ENCODE peak calls at places on chromosomes 7 and 10, in four cellular contexts. One of them, this sample, is unnamed.

GRCh38 chr10:10149899-10150298 is 867.8 kb upstream of the CELF2 start:
- DNase-seq in fibroblast of pulmonary artery: no peak
- DNase-seq in AG04449: no peak
- DNase-seq in GM12878: no peak
- DNase-seq in this sample: no peak

GRCh38 chr7:29620531-29620930 is 56.9 kb downstream of the PRR15 start:
- DNase-seq in AG04449: no peak
- DNase-seq in fibroblast of pulmonary artery: no peak
- DNase-seq in GM12878: no peak
- DNase-seq in this sample: no peak

GRCh38 chr10:1036341-1036791 is 10.7 kb upstream of the IDI2 start:
- DNase-seq in GM12878: no peak
- DNase-seq in fibroblast of pulmonary artery: peak; percentile 47
- DNase-seq in AG04449: no peak
- DNase-seq in this sample: peak; percentile 80

GRCh38 chr10:66747451-66747850 is 178.4 kb upstream of the LRRTM3 start:
- DNase-seq in fibroblast of pulmonary artery: peak; percentile 78
- DNase-seq in GM12878: no peak
- DNase-seq in AG04449: peak; percentile 84
- DNase-seq in this sample: peak; percentile 50

GRCh38 chr7:158802535-158803199 is 26.6 kb downstream of the ESYT2 start:
- DNase-seq in GM12878: no peak
- DNase-seq in fibroblast of pulmonary artery: peak; percentile 46
- DNase-seq in AG04449: no peak
- DNase-seq in this sample: peak; percentile 67

GRCh38 chr7:113928113-113928512 is 9.3 kb upstream of the PPP1R3A start:
- DNase-seq in GM12878: no peak
- DNase-seq in AG04449: no peak
- DNase-seq in fibroblast of pulmonary artery: no peak
- DNase-seq in this sample: no peak

GRCh38 chr10:78712147-78712546 is 356.6 kb upstream of the ZMIZ1 start:
- DNase-seq in fibroblast of pulmonary artery: no peak
- DNase-seq in GM12878: no peak
- DNase-seq in AG04449: no peak
- DNase-seq in this sample: no peak

GRCh38 chr7:42244828-42245227 is 7.8 kb upstream of the GLI3 start:
- DNase-seq in AG04449: no peak
- DNase-seq in GM12878: no peak
- DNase-seq in fibroblast of pulmonary artery: peak; percentile 90
- DNase-seq in this sample: no peak

GRCh38 chr10:46523881-46524470 is 32.5 kb downstream of the GPRIN2 start:
- DNase-seq in AG04449: peak; percentile 66
- DNase-seq in GM12878: no peak
- DNase-seq in fibroblast of pulmonary artery: peak; percentile 92
- DNase-seq in this sample: no peak

GRCh38 chr10:47246409-47247189 is 53.4 kb upstream of the GDF10 start:
- DNase-seq in AG04449: no peak
- DNase-seq in fibroblast of pulmonary artery: no peak
- DNase-seq in GM12878: no peak
- DNase-seq in this sample: no peak

GRCh38 chr7:123463890-123464289 is 70.5 kb downstream of the IQUB start:
- DNase-seq in GM12878: no peak
- DNase-seq in fibroblast of pulmonary artery: no peak
- DNase-seq in AG04449: no peak
- DNase-seq in this sample: no peak

GRCh38 chr7:35549781-35550180 is 145.2 kb downstream of the HERPUD2 start:
- DNase-seq in fibroblast of pulmonary artery: no peak
- DNase-seq in GM12878: no peak
- DNase-seq in AG04449: no peak
- DNase-seq in this sample: no peak

GRCh38 chr7:26348987-26349809 is 57.5 kb downstream of the SNX10 start:
- DNase-seq in GM12878: no peak
- DNase-seq in AG04449: no peak
- DNase-seq in fibroblast of pulmonary artery: no peak
- DNase-seq in this sample: peak; percentile 89

GRCh38 chr7:88200793-88201192 is 19.0 kb downstream of the SRI start:
- DNase-seq in GM12878: no peak
- DNase-seq in fibroblast of pulmonary artery: no peak
- DNase-seq in AG04449: no peak
- DNase-seq in this sample: no peak
- H3K4me3 ChIP-seq in GM12878: no peak overlapping the region
- H3K4me3 ChIP-seq in fibroblast of pulmonary artery: no peak overlapping the region
- H3K4me3 ChIP-seq in AG04449: no peak overlapping the region
- H3K4me3 ChIP-seq in this sample: no peak overlapping the region

GRCh38 chr10:36779238-36779846 is 346.1 kb upstream of the ANKRD30A start:
- DNase-seq in fibroblast of pulmonary artery: peak; percentile 87
- DNase-seq in GM12878: no peak
- DNase-seq in AG04449: peak; percentile 41
- DNase-seq in this sample: peak; percentile 30
- TF ChIP-seq CTCF in fibroblast of pulmonary artery: peak; percentile 79
- TF ChIP-seq CTCF in GM12878: no peak
- TF ChIP-seq CTCF in AG04449: peak; percentile 65
- TF ChIP-seq CTCF in this sample: peak; percentile 91

GRCh38 chr7:140263277-140263676 is 86.5 kb upstream of the KDM7A start:
- DNase-seq in GM12878: no peak
- DNase-seq in AG04449: no peak
- DNase-seq in fibroblast of pulmonary artery: no peak
- DNase-seq in this sample: no peak

GRCh38 chr7:140261522-140261921 is 84.7 kb upstream of the KDM7A start:
- DNase-seq in AG04449: no peak
- DNase-seq in GM12878: no peak
- DNase-seq in fibroblast of pulmonary artery: no peak
- DNase-seq in this sample: no peak

GRCh38 chr7:140262242-140262903 is 85.6 kb upstream of the KDM7A start:
- DNase-seq in GM12878: no peak
- DNase-seq in fibroblast of pulmonary artery: no peak
- DNase-seq in AG04449: no peak
- DNase-seq in this sample: no peak

GRCh38 chr7:140260767-140261486 is 84.1 kb upstream of the KDM7A start:
- DNase-seq in GM12878: no peak
- DNase-seq in fibroblast of pulmonary artery: no peak
- DNase-seq in AG04449: no peak
- DNase-seq in this sample: no peak

GRCh38 chr7:140260338-140260737 is 83.6 kb upstream of the KDM7A start:
- DNase-seq in fibroblast of pulmonary artery: no peak
- DNase-seq in AG04449: no peak
- DNase-seq in GM12878: no peak
- DNase-seq in this sample: no peak
- H3K4me3 ChIP-seq in fibroblast of pulmonary artery: no peak overlapping the region
- H3K4me3 ChIP-seq in AG04449: no peak overlapping the region
- H3K4me3 ChIP-seq in GM12878: no peak overlapping the region
- H3K4me3 ChIP-seq in this sample: no peak overlapping the region

GRCh38 chr7:44085549-44085948 is 3.2 kb upstream of the POLM start:
- DNase-seq in GM12878: no peak
- DNase-seq in AG04449: no peak
- DNase-seq in fibroblast of pulmonary artery: no peak
- DNase-seq in this sample: no peak
- TF ChIP-seq CTCF in GM12878: peak; percentile 28
- TF ChIP-seq CTCF in AG04449: peak; percentile 12
- TF ChIP-seq CTCF in fibroblast of pulmonary artery: peak; percentile 9
- TF ChIP-seq CTCF in this sample: peak; percentile 31

GRCh38 chr7:151244871-151245346 is 3.6 kb downstream of the SMARCD3 start:
- DNase-seq in GM12878: no peak
- DNase-seq in fibroblast of pulmonary artery: no peak
- DNase-seq in AG04449: no peak
- DNase-seq in this sample: no peak
- H3K4me3 ChIP-seq in GM12878: peak overlapping the region; percentile 44
- H3K4me3 ChIP-seq in fibroblast of pulmonary artery: peak overlapping the region; percentile 12
- H3K4me3 ChIP-seq in AG04449: peak overlapping the region; percentile 43
- H3K4me3 ChIP-seq in this sample: peak overlapping the region; percentile 22

DNA sequence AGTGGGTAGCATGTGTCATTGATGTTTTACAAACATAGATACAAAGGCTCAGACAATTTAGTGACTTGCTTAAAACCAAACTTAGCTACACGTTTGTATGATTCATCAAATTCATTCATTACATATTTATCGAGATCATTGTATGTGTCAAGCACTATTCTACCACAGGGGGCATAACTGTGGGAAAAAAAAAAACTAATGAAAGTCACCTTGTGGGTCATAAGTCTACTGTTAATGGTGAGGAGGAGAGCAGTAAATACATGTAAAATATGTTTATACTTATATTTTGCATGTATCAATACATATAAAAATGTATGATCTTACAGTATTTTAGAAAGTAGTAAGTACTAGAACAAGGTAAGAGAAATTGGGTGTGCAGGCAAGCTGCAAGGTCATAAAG is 933.8 kb downstream of the IPMK start:
- DNase-seq in AG04449: no peak
- DNase-seq in fibroblast of pulmonary artery: no peak
- DNase-seq in GM12878: no peak
- DNase-seq in this sample: no peak
- TF ChIP-seq CTCF in AG04449: no peak
- TF ChIP-seq CTCF in fibroblast of pulmonary artery: no peak
- TF ChIP-seq CTCF in GM12878: peak; percentile 11
- TF ChIP-seq CTCF in this sample: no peak

GRCh38 chr7:2612445-2613112 is 19.2 kb upstream of the TTYH3 start:
- DNase-seq in GM12878: no peak
- DNase-seq in fibroblast of pulmonary artery: no peak
- DNase-seq in AG04449: no peak
- DNase-seq in this sample: no peak

GRCh38 chr7:2613926-2614613 is 17.7 kb upstream of the TTYH3 start:
- DNase-seq in AG04449: no peak
- DNase-seq in fibroblast of pulmonary artery: peak; percentile 49
- DNase-seq in GM12878: no peak
- DNase-seq in this sample: no peak

GRCh38 chr7:2616387-2616966 is 15.3 kb upstream of the TTYH3 start:
- DNase-seq in GM12878: no peak
- DNase-seq in fibroblast of pulmonary artery: no peak
- DNase-seq in AG04449: no peak
- DNase-seq in this sample: no peak

GRCh38 chr7:2613113-2613925 is 18.5 kb upstream of the TTYH3 start:
- DNase-seq in fibroblast of pulmonary artery: no peak
- DNase-seq in AG04449: no peak
- DNase-seq in GM12878: no peak
- DNase-seq in this sample: no peak

GRCh38 chr7:2614646-2615330 is 17.0 kb upstream of the TTYH3 start:
- DNase-seq in AG04449: no peak
- DNase-seq in GM12878: no peak
- DNase-seq in fibroblast of pulmonary artery: no peak
- DNase-seq in this sample: no peak
- H3K4me3 ChIP-seq in AG04449: no peak overlapping the region
- H3K4me3 ChIP-seq in GM12878: no peak overlapping the region
- H3K4me3 ChIP-seq in fibroblast of pulmonary artery: no peak overlapping the region
- H3K4me3 ChIP-seq in this sample: no peak overlapping the region

DNA sequence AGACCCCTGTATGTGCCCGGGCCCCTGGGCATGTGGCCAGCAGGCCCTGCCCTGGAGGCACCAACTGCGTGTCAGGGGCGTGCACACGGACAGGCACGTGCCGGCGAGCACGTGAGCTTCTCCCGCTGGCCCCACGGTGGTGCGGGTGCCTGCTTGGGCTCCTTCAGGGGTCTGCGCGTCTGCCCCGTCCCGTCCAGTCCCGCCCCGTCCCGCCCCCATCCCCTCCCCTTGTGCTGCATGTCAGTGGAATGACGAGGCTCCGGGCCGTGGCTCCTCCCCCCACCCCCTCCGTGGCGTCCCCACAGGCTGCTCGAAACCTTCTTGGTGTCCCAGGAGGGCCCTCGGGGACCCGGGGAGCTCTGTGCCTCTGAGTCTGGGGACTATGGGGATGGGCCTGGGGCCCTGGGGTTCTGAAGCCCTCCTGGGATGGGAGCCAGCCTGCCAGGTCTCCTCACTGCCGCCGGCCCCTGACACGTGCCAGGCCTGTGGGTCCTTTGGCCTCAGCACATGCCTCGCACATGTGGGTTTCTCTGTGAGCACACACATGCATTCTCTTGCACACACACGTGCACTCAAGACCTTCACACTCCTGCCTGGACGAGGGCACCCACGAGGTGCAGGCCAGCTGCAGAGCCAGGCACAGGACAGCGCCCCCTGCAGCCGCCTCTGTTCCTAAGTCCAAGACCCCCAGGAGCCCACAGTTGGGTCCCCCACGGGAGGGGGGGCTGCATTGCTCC is 27.5 kb upstream of the AMZ1 start:
- DNase-seq in GM12878: no peak
- DNase-seq in AG04449: no peak
- DNase-seq in fibroblast of pulmonary artery: no peak
- DNase-seq in this sample: no peak
- TF ChIP-seq CTCF in GM12878: peak; percentile 17
- TF ChIP-seq CTCF in AG04449: peak; percentile 15
- TF ChIP-seq CTCF in fibroblast of pulmonary artery: peak; percentile 18
- TF ChIP-seq CTCF in this sample: peak; percentile 57

DNA sequence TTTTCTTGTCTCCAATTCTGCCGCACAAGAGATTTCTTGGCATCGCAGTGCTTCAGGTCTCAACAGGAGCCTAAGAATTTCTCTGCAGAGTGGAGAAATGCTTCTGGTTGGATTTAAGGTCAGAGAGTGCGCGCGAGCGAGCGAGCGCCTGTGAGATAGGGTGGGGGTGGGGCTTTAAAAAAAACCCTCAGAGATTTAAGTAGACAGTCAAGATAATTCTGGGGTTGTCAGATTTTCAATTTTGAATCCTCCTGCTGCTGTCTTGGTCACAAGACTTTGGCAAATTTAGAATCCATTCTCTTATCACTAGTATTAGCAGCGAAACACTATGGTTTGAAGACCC is 49.7 kb downstream of the CPEB3 start:
- DNase-seq in GM12878: no peak
- DNase-seq in fibroblast of pulmonary artery: no peak
- DNase-seq in AG04449: no peak
- DNase-seq in this sample: no peak
- H3K4me3 ChIP-seq in GM12878: peak overlapping the region; percentile 90
- H3K4me3 ChIP-seq in fibroblast of pulmonary artery: peak overlapping the region; percentile 70
- H3K4me3 ChIP-seq in AG04449: peak overlapping the region; percentile 76
- H3K4me3 ChIP-seq in this sample: peak overlapping the region; percentile 71

DNA sequence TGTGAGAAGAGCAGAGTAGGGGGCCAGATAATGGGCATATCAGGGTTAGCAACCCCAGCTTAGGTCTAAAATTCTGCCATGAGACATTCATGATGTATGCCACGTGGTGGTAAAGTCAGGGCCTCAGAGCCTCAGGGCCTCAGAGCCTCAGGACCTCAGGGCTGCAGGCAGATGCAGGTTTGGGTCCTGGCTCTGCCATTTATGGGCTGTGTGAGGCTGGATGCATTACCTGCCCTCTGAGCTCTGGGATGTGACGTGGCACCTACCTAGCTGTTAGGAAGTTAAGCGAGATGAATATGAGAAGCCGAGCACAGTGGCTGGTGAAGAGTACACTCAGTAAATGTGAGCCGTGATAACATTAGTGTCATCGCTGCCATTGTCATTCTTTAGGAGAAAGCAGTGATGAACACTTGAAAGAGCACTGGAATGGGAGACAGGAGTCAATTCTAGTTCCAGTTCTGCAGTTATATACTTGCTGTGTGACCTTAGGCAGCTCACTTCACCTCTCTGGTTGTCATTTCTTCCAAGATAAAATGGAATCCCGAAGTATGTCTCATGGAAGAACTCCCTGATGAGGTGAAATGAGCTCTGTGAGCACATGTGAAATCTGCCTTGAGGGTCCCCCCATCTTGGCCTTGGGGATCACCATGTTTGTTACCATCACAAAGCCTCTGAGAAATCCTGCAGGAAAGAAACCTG is 127.2 kb downstream of the SH3PXD2A start:
- DNase-seq in GM12878: no peak
- DNase-seq in fibroblast of pulmonary artery: no peak
- DNase-seq in AG04449: no peak
- DNase-seq in this sample: no peak
- TF ChIP-seq CTCF in GM12878: no peak
- TF ChIP-seq CTCF in fibroblast of pulmonary artery: no peak
- TF ChIP-seq CTCF in AG04449: no peak
- TF ChIP-seq CTCF in this sample: no peak

This sample was measured in epithelial cell of proximal tubule.